ENCODE peak calls at places on chromosomes 1 and 21, in eight cellular contexts. E, Q, W, A, N, D, Z and Y are unnamed samples.

GRCh38 chr1:164637461-164638375 is 78.7 kb downstream of the PBX1 start:
- DNase-seq in D (no peak), Q (no peak), W (no peak), N (no peak), E (peak), Z (no peak), A (peak), Y (no peak)

GRCh38 chr1:6235302-6235680 is 473 bp downstream of the ICMT start:
- DNase-seq in Z (no peak), A (no peak), N (peak), Q (peak), W (no peak), E (no peak), D (no peak), Y (no peak)

GRCh38 chr1:205392650-205393049 is 29.2 kb downstream of the LEMD1 start:
- DNase-seq in D (no peak), W (no peak), Q (no peak), Z (no peak), A (no peak), E (no peak), N (no peak), Y (no peak)

GRCh38 chr1:160997323-160998038 is 23.5 kb downstream of the F11R start:
- DNase-seq in E (no peak), Q (peak), A (peak), W (peak), N (peak), D (no peak), Z (no peak), Y (peak)

GRCh38 chr1:2234762-2235113 is 6.6 kb downstream of the SKI start:
- DNase-seq in Q (no peak), N (peak), E (no peak), W (no peak), D (no peak), Z (no peak), A (no peak), Y (peak)

GRCh38 chr1:87331319-87332269 is 2.9 kb downstream of the LMO4 start:
- DNase-seq in E (peak), A (peak), W (peak), Z (peak), D (no peak), N (peak), Q (peak), Y (peak)

GRCh38 chr21:26513212-26513611 is 59.9 kb downstream of the CYYR1 start:
- DNase-seq in A (peak), Z (no peak), Q (no peak), D (no peak), N (no peak), W (no peak), E (peak), Y (no peak)

GRCh38 chr1:181104790-181105133 is 16.3 kb downstream of the IER5 start:
- DNase-seq in E (no peak), N (peak), Z (no peak), W (peak), A (peak), Q (peak), D (no peak), Y (peak)

GRCh38 chr1:35298464-35298863 is 30.0 kb downstream of the ZMYM4 start:
- DNase-seq in Z (no peak), W (peak), N (no peak), E (no peak), Q (peak), A (peak), D (no peak), Y (peak)

GRCh38 chr21:33433425-33434114 is 30.4 kb downstream of the IFNGR2 start:
- DNase-seq in E (no peak), Q (peak), Z (no peak), W (peak), N (no peak), A (no peak), D (no peak), Y (no peak)

GRCh38 chr1:169107673-169108160 is 1.2 kb downstream of the ATP1B1 start:
- DNase-seq in E (no peak), Q (no peak), N (no peak), Z (peak), A (peak), W (peak), D (no peak), Y (peak)

GRCh38 chr1:43269627-43270375 is at the start of gene TMEM125:
- DNase-seq in W (no peak), D (no peak), Z (no peak), E (no peak), A (no peak), N (peak), Q (no peak), Y (no peak)
- H3K4me3 ChIP-seq in W (no peak), D (no peak), Z (no peak), E (peak), A (no peak), N (peak), Q (no peak), Y (no peak)

GRCh38 chr1:81155131-81155530 is 645.6 kb upstream of the ADGRL2 start:
- DNase-seq in Z (no peak), A (peak), W (no peak), Q (no peak), D (no peak), N (no peak), E (no peak), Y (no peak)

GRCh38 chr1:81157686-81158085 is 643.0 kb upstream of the ADGRL2 start:
- DNase-seq in A (peak), Q (no peak), W (no peak), N (no peak), Z (no peak), E (no peak), D (no peak), Y (no peak)

GRCh38 chr1:81160696-81161095 is 640.0 kb upstream of the ADGRL2 start:
- DNase-seq in Q (peak), Z (no peak), D (no peak), A (no peak), E (no peak), N (no peak), W (no peak), Y (no peak)

DNA sequence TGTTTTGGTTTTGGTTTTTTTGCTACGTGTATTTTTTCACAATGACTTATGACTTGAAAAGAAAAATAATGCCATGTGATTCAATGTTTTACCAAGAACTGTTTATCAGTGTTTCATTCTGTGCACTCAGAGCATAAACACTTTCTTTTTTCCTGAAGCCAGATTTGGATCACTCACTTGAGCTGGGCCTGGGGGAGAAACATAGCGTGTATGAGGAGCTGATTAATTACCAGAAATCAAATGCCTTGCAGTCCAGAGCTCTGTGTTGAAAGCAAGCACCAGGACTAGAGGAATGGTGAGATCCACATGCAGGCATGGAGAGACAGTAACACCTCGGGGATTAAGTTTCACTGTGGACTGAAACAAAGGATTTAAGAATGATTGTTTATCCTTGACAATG is 642.1 kb upstream of the ADGRL2 start:
- DNase-seq in Q (no peak), A (peak), Z (no peak), W (no peak), N (no peak), D (no peak), E (no peak), Y (no peak)
- H3K4me3 ChIP-seq in Q (no peak), A (no peak), Z (no peak), W (no peak), N (no peak), D (no peak), E (no peak), Y (no peak)

GRCh38 chr1:203128691-203129500 is 1.4 kb downstream of the ADORA1 start:
- DNase-seq in Q (no peak), W (no peak), N (peak), E (no peak), A (no peak), D (no peak), Z (no peak), Y (no peak)
- H3K4me3 ChIP-seq in Q (no peak), W (no peak), N (peak), E (peak), A (no peak), D (no peak), Z (peak), Y (peak)

GRCh38 chr1:171740987-171741871 is 636 bp downstream of the VAMP4 start:
- DNase-seq in Q (peak), D (no peak), W (peak), A (peak), Z (peak), E (peak), N (no peak), Y (peak)

GRCh38 chr1:171739646-171740045 is 2.2 kb downstream of the VAMP4 start:
- DNase-seq in A (peak), Q (no peak), Z (no peak), D (no peak), W (no peak), N (no peak), E (no peak), Y (no peak)

GRCh38 chr1:171741872-171742576 is at the start of gene VAMP4:
- DNase-seq in Z (peak), D (peak), E (peak), W (peak), Q (peak), A (peak), N (peak), Y (peak)

GRCh38 chr1:171738921-171739320 is 2.9 kb downstream of the VAMP4 start:
- DNase-seq in D (no peak), N (no peak), E (no peak), Q (no peak), A (peak), Z (no peak), W (no peak), Y (no peak)

GRCh38 chr1:171740356-171740863 is 1.5 kb downstream of the VAMP4 start:
- DNase-seq in A (peak), D (no peak), Q (no peak), Z (no peak), W (no peak), E (no peak), N (no peak), Y (no peak)
- H3K4me3 ChIP-seq in A (peak), D (no peak), Q (peak), Z (peak), W (peak), E (peak), N (peak), Y (peak)

GRCh38 chr1:85326381-85326780 is 49.9 kb upstream of the BCL10 start:
- DNase-seq in W (no peak), Z (no peak), E (no peak), D (no peak), Q (no peak), N (no peak), A (no peak), Y (no peak)
- H3K4me3 ChIP-seq in W (no peak), Z (no peak), E (no peak), D (no peak), Q (no peak), N (no peak), A (no peak), Y (no peak)

GRCh38 chr1:51433972-51434510 is 85.0 kb downstream of the EPS15 start:
- DNase-seq in A (no peak), N (no peak), Z (no peak), Q (no peak), E (no peak), D (no peak), W (no peak), Y (no peak)
- H3K4me3 ChIP-seq in A (no peak), N (no peak), Z (no peak), Q (no peak), E (no peak), D (no peak), W (no peak), Y (no peak)

DNA sequence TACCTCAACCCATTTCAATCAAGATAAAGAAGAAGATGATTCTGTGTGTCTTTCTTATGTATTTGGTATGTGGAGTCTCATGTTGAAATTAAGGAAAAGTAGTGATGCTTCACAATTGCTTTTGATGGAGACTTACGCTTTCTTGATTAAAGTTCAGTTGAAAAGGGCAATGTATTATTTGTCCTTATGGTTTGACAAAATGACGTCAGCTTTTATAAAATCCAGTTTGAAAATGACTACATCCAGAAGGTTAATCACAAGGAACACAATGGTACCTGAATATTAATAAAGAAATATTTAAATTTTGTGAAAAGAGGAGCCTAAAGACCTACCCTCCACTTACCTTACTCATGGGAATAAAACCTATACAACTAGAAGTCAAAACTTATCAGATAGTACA is 4.4 kb downstream of the KRTAP26-1 start:
- DNase-seq in A (no peak), N (no peak), E (no peak), W (no peak), D (no peak), Z (no peak), Q (no peak), Y (no peak)
- H3K4me3 ChIP-seq in A (no peak), N (no peak), E (no peak), W (no peak), D (no peak), Z (no peak), Q (no peak), Y (no peak)